ENCODE peak calls at places on chromosomes 4 and X, in seven cellular contexts. P, F, J, G, R, Q and O are unnamed samples.
A peak's percentile ranks its signal among the peaks of the same experiment; 100 is the strongest.

GRCh38 chrX:69362354-69362753 is 141.8 kb upstream of the NALF2 start:
- DNase-seq in Q (no peak), G (no peak), F (no peak), R (no peak), P (no peak), J (no peak), O (no peak)

GRCh38 chr4:64158648-64159326 is 250.5 kb downstream of the TECRL start:
- DNase-seq in Q (no peak), P (peak; percentile 68), J (peak; percentile 58), R (peak; percentile 53), F (peak; percentile 6), G (no peak), O (peak; percentile 70)

GRCh38 chrX:108696690-108697089 is 39.7 kb downstream of the IRS4 start:
- DNase-seq in R (no peak), Q (no peak), G (no peak), F (no peak), J (no peak), P (peak; percentile 0), O (no peak)

GRCh38 chrX:54492340-54492739 is 3.7 kb downstream of the FGD1 start:
- DNase-seq in P (peak; percentile 54), G (no peak), Q (no peak), J (peak; percentile 35), R (no peak), F (no peak), O (no peak)

GRCh38 chrX:43822015-43822414 is 60.2 kb downstream of the MAOB start:
- DNase-seq in J (no peak), Q (no peak), F (no peak), G (no peak), P (no peak), R (no peak), O (no peak)

GRCh38 chr4:48570646-48571220 is 80.7 kb downstream of the ZAR1 start:
- DNase-seq in J (no peak), P (peak; percentile 7), R (no peak), F (no peak), G (peak; percentile 7), Q (no peak), O (no peak)

GRCh38 chr4:52037730-52038108 is 380 bp downstream of the SGCB start:
- DNase-seq in F (no peak), J (peak; percentile 25), G (no peak), Q (peak; percentile 68), P (peak; percentile 38), R (no peak), O (no peak)

GRCh38 chrX:115324194-115324593 is 34.7 kb downstream of the LUZP4 start:
- DNase-seq in J (no peak), F (no peak), Q (no peak), R (peak; percentile 1), P (peak; percentile 78), G (no peak), O (no peak)

GRCh38 chrX:50161143-50161542 is 39.7 kb downstream of the AKAP4 start:
- DNase-seq in F (no peak), R (no peak), P (peak; percentile 4), Q (no peak), G (no peak), J (no peak), O (no peak)

GRCh38 chr4:7067147-7067522 is 729 bp downstream of the GRPEL1 start:
- DNase-seq in F (no peak), P (no peak), G (no peak), J (no peak), Q (peak; percentile 82), R (no peak), O (peak; percentile 67)

GRCh38 chr4:38819569-38819968 is 15.0 kb upstream of the TLR1 start:
- DNase-seq in G (no peak), Q (no peak), J (no peak), P (no peak), R (no peak), F (no peak), O (no peak)

GRCh38 chr4:17717301-17717700 is 64.1 kb downstream of the FAM184B start:
- DNase-seq in F (no peak), Q (no peak), J (no peak), G (no peak), P (no peak), R (no peak), O (no peak)

GRCh38 chr4:11134705-11135104 is 294.0 kb downstream of the HS3ST1 start:
- DNase-seq in F (no peak), G (no peak), J (no peak), P (no peak), Q (no peak), R (no peak), O (no peak)

GRCh38 chrX:10603612-10604011 is 16.8 kb downstream of the MID1 start:
- DNase-seq in P (no peak), G (no peak), R (no peak), F (no peak), Q (no peak), J (no peak), O (no peak)

GRCh38 chrX:10602646-10603045 is 17.7 kb downstream of the MID1 start:
- DNase-seq in J (no peak), Q (no peak), G (no peak), F (no peak), P (no peak), R (no peak), O (no peak)

GRCh38 chrX:10608099-10608498 is 12.3 kb downstream of the MID1 start:
- DNase-seq in R (no peak), G (peak; percentile 56), J (no peak), P (peak; percentile 71), F (no peak), Q (no peak), O (no peak)

GRCh38 chrX:10611441-10612090 is 8.8 kb downstream of the MID1 start:
- DNase-seq in G (no peak), F (no peak), P (peak; percentile 41), J (no peak), Q (no peak), R (no peak), O (no peak)

DNA sequence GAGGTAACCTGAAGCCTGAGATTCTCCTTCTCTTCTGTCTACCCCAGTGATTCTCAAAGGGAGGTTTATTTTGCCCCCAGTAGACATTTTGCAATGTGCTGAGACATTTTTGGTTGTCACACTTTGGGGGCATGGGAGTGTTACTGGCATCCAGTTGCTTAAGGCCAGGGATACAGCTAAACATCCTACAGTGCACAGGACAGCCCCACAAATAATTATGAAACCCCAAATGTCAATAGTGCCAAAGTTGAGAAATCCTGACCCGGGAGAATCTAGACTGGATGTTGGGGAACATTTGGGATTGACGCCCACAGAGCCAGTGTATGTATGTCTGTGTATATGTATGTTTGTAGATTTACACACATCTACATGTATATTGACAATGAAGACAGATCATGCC is 13.2 kb downstream of the MID1 start:
- DNase-seq in R (no peak), Q (no peak), F (no peak), G (no peak), J (no peak), P (no peak), O (no peak)
- H3K27ac ChIP-seq in R (no peak overlapping the region), Q (no peak overlapping the region), F (no peak overlapping the region), G (no peak overlapping the region), J (no peak overlapping the region), P (no peak overlapping the region), O (no peak overlapping the region)

GRCh38 chr4:177005801-177006230 is 213.1 kb upstream of the VEGFC start:
- DNase-seq in F (no peak), R (no peak), G (peak; percentile 30), P (peak; percentile 65), J (no peak), Q (no peak), O (no peak)

GRCh38 chr4:177010421-177010820 is 217.7 kb upstream of the VEGFC start:
- DNase-seq in P (no peak), Q (no peak), R (no peak), F (no peak), G (no peak), J (no peak), O (no peak)

GRCh38 chr4:177006331-177006730 is 213.6 kb upstream of the VEGFC start:
- DNase-seq in F (no peak), J (no peak), Q (no peak), P (no peak), R (no peak), G (no peak), O (no peak)

GRCh38 chr4:177008836-177009501 is 216.2 kb upstream of the VEGFC start:
- DNase-seq in R (no peak), G (no peak), J (no peak), Q (no peak), P (no peak), F (no peak), O (no peak)

DNA sequence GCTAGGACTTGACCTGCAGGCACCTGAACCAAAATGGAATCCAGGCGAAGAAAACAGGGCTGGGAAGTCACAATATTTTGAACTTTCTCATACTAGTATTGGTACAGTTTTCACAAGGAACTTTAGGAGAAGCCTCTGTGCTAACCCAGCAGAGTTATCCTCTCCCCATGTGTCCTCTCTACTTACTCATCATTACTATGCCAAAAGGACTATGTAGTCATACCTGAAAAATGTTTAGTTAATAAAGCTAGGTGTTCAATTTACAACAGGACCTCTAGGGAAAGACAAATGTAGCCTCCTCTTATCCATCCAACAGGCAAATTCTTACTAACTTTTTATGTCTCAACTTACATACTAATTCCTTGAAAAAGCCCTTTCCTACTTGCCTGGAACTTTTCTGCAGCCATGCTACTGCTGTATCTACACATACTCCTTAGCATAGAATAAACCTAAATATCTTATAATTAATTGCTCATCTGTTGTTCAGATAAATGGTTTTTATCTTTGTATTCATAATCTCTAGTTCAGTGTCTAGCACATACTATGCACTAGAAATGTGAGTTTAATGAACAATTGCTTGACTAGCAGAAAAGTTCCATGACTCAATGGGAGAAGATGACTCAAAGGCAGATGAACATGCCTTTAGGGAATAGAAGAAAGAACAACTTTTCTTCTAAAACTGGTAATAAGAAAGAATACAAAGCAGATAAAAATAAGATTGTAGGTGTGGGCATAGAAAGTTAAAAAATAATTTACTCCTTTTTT is 215.5 kb upstream of the VEGFC start:
- DNase-seq in J (no peak), F (no peak), P (no peak), G (no peak), Q (no peak), R (no peak), O (no peak)
- H3K27ac ChIP-seq in J (no peak overlapping the region), F (no peak overlapping the region), P (no peak overlapping the region), G (no peak overlapping the region), Q (no peak overlapping the region), R (no peak overlapping the region), O (no peak overlapping the region)

GRCh38 chr4:145909331-145909730 is 29.3 kb downstream of the ZNF827 start:
- DNase-seq in Q (no peak), P (peak; percentile 48), G (no peak), F (no peak), R (peak; percentile 26), J (peak; percentile 85), O (no peak)

GRCh38 chr4:145912391-145912790 is 26.2 kb downstream of the ZNF827 start:
- DNase-seq in G (no peak), Q (no peak), P (no peak), R (no peak), J (no peak), F (no peak), O (no peak)

GRCh38 chr4:145907827-145908226 is 30.8 kb downstream of the ZNF827 start:
- DNase-seq in Q (no peak), P (no peak), R (no peak), G (no peak), J (no peak), F (no peak), O (no peak)

GRCh38 chr4:145907363-145907762 is 31.3 kb downstream of the ZNF827 start:
- DNase-seq in P (no peak), F (no peak), G (no peak), R (no peak), J (no peak), Q (no peak), O (no peak)

GRCh38 chr4:145909773-145910172 is 28.9 kb downstream of the ZNF827 start:
- DNase-seq in J (no peak), P (peak; percentile 27), R (no peak), Q (no peak), G (no peak), F (no peak), O (no peak)
- H3K27ac ChIP-seq in J (no peak overlapping the region), P (peak overlapping the region; percentile 52), R (no peak overlapping the region), Q (no peak overlapping the region), G (no peak overlapping the region), F (no peak overlapping the region), O (no peak overlapping the region)

GRCh38 chr4:99657801-99658200 is at the start of gene C4orf54:
- DNase-seq in P (no peak), G (no peak), J (no peak), Q (no peak), R (no peak), F (no peak), O (no peak)
- H3K27ac ChIP-seq in P (no peak within 1 kb of the TSS), G (no peak within 1 kb of the TSS), J (no peak within 1 kb of the TSS), Q (no peak within 1 kb of the TSS), R (no peak within 1 kb of the TSS), F (no peak within 1 kb of the TSS), O (no peak within 1 kb of the TSS)